ENCODE peak calls at places on chromosome 16, in ten cellular contexts. One of them, this sample, is unnamed.
A peak's percentile ranks its signal among the peaks of the same experiment; 100 is the strongest.

GRCh38 chr16:4769306-4769638 is 2.3 kb upstream of the ZNF500 start:
- DNase-seq in RWPE2: no peak
- DNase-seq in body of pancreas: no peak
- DNase-seq in astrocyte of the cerebellum: no peak
- DNase-seq in Peyer's patch: no peak
- DNase-seq in glutamatergic neuron: no peak
- DNase-seq in vagina: no peak
- DNase-seq in lung: no peak
- DNase-seq in breast epithelium: no peak
- DNase-seq in fibroblast of the aortic adventitia: no peak
- DNase-seq in this sample: no peak

GRCh38 chr16:60811051-60811608 is 1225.1 kb downstream of the CDH8 start:
- DNase-seq in fibroblast of the aortic adventitia: no peak
- DNase-seq in glutamatergic neuron: no peak
- DNase-seq in lung: no peak
- DNase-seq in body of pancreas: no peak
- DNase-seq in Peyer's patch: no peak
- DNase-seq in astrocyte of the cerebellum: no peak
- DNase-seq in vagina: no peak
- DNase-seq in RWPE2: no peak
- DNase-seq in breast epithelium: no peak
- DNase-seq in this sample: no peak

GRCh38 chr16:89442990-89443726 is 47.2 kb downstream of the ANKRD11 start:
- DNase-seq in body of pancreas: peak; percentile 64
- DNase-seq in breast epithelium: peak; percentile 69
- DNase-seq in astrocyte of the cerebellum: peak; percentile 28
- DNase-seq in lung: peak; percentile 74
- DNase-seq in glutamatergic neuron: no peak
- DNase-seq in RWPE2: peak; percentile 95
- DNase-seq in fibroblast of the aortic adventitia: peak; percentile 77
- DNase-seq in Peyer's patch: no peak
- DNase-seq in vagina: no peak
- DNase-seq in this sample: no peak

GRCh38 chr16:695355-696089 is 5.3 kb upstream of the WDR24 start:
- DNase-seq in lung: no peak
- DNase-seq in astrocyte of the cerebellum: no peak
- DNase-seq in fibroblast of the aortic adventitia: no peak
- DNase-seq in glutamatergic neuron: peak; percentile 81
- DNase-seq in RWPE2: peak; percentile 95
- DNase-seq in body of pancreas: peak; percentile 50
- DNase-seq in Peyer's patch: peak; percentile 63
- DNase-seq in vagina: no peak
- DNase-seq in breast epithelium: peak; percentile 49
- DNase-seq in this sample: no peak

GRCh38 chr16:23521037-23521743 is 10.9 kb upstream of the GGA2 start:
- DNase-seq in body of pancreas: no peak
- DNase-seq in Peyer's patch: no peak
- DNase-seq in vagina: no peak
- DNase-seq in lung: no peak
- DNase-seq in glutamatergic neuron: no peak
- DNase-seq in RWPE2: no peak
- DNase-seq in fibroblast of the aortic adventitia: no peak
- DNase-seq in astrocyte of the cerebellum: no peak
- DNase-seq in breast epithelium: no peak
- DNase-seq in this sample: no peak

GRCh38 chr16:81707411-81708321 is 71.4 kb upstream of the PLCG2 start:
- DNase-seq in astrocyte of the cerebellum: no peak
- DNase-seq in glutamatergic neuron: no peak
- DNase-seq in vagina: no peak
- DNase-seq in RWPE2: no peak
- DNase-seq in Peyer's patch: no peak
- DNase-seq in lung: no peak
- DNase-seq in breast epithelium: no peak
- DNase-seq in body of pancreas: peak; percentile 87
- DNase-seq in fibroblast of the aortic adventitia: peak; percentile 54
- DNase-seq in this sample: no peak

GRCh38 chr16:1155353-1156110 is 2.6 kb downstream of the CACNA1H start:
- DNase-seq in lung: no peak
- DNase-seq in body of pancreas: no peak
- DNase-seq in Peyer's patch: no peak
- DNase-seq in RWPE2: no peak
- DNase-seq in breast epithelium: no peak
- DNase-seq in vagina: no peak
- DNase-seq in astrocyte of the cerebellum: no peak
- DNase-seq in glutamatergic neuron: no peak
- DNase-seq in fibroblast of the aortic adventitia: no peak
- DNase-seq in this sample: no peak

GRCh38 chr16:50538411-50539052 is 9.7 kb upstream of the NKD1 start:
- DNase-seq in lung: no peak
- DNase-seq in body of pancreas: no peak
- DNase-seq in Peyer's patch: no peak
- DNase-seq in vagina: no peak
- DNase-seq in glutamatergic neuron: no peak
- DNase-seq in breast epithelium: no peak
- DNase-seq in RWPE2: peak; percentile 86
- DNase-seq in astrocyte of the cerebellum: no peak
- DNase-seq in fibroblast of the aortic adventitia: no peak
- DNase-seq in this sample: peak; percentile 13

GRCh38 chr16:22314661-22315626 is 17.7 kb downstream of the POLR3E start:
- DNase-seq in RWPE2: no peak
- DNase-seq in astrocyte of the cerebellum: no peak
- DNase-seq in Peyer's patch: no peak
- DNase-seq in lung: no peak
- DNase-seq in vagina: peak; percentile 64
- DNase-seq in fibroblast of the aortic adventitia: no peak
- DNase-seq in breast epithelium: peak; percentile 62
- DNase-seq in body of pancreas: no peak
- DNase-seq in glutamatergic neuron: no peak
- DNase-seq in this sample: no peak

GRCh38 chr16:21092951-21093350 is 57.7 kb downstream of the DNAH3 start:
- DNase-seq in breast epithelium: no peak
- DNase-seq in body of pancreas: no peak
- DNase-seq in RWPE2: no peak
- DNase-seq in vagina: no peak
- DNase-seq in glutamatergic neuron: no peak
- DNase-seq in fibroblast of the aortic adventitia: no peak
- DNase-seq in Peyer's patch: no peak
- DNase-seq in lung: no peak
- DNase-seq in astrocyte of the cerebellum: no peak
- DNase-seq in this sample: no peak

DNA sequence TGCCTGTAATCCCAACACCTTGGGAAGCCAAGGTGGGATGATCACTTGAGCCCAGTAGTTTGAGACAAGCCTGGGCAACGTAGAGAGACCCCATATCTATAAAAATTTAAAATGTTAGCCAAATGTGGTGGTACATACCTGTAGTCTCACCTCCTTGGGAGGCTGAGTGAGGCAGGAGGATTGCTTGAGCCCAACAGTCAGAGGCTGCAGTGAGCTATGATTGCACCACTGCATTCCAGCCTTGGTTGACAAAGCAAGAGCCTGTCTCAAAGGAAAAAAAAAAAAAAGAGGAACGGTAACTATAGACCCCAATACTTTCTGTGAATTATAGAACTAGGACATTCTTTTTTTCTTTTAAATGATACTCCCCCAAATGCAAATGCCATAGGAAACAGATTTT is 1.8 kb upstream of the TMC5 start:
- DNase-seq in vagina: no peak
- DNase-seq in Peyer's patch: no peak
- DNase-seq in RWPE2: no peak
- DNase-seq in fibroblast of the aortic adventitia: no peak
- DNase-seq in body of pancreas: no peak
- DNase-seq in glutamatergic neuron: no peak
- DNase-seq in lung: no peak
- DNase-seq in breast epithelium: no peak
- DNase-seq in astrocyte of the cerebellum: no peak
- DNase-seq in this sample: no peak
- TF ChIP-seq CTCF in vagina: no peak
- TF ChIP-seq CTCF in Peyer's patch: no peak
- TF ChIP-seq CTCF in RWPE2: no peak
- TF ChIP-seq CTCF in fibroblast of the aortic adventitia: no peak
- TF ChIP-seq CTCF in body of pancreas: no peak
- TF ChIP-seq CTCF in glutamatergic neuron: no peak
- TF ChIP-seq CTCF in lung: no peak
- TF ChIP-seq CTCF in breast epithelium: no peak
- TF ChIP-seq CTCF in astrocyte of the cerebellum: no peak
- TF ChIP-seq CTCF in this sample: no peak

GRCh38 chr16:9364721-9365693 is 273.6 kb downstream of the HAPSTR1 start:
- DNase-seq in glutamatergic neuron: no peak
- DNase-seq in body of pancreas: peak; percentile 98
- DNase-seq in fibroblast of the aortic adventitia: no peak
- DNase-seq in vagina: peak; percentile 64
- DNase-seq in lung: peak; percentile 53
- DNase-seq in breast epithelium: peak; percentile 90
- DNase-seq in RWPE2: no peak
- DNase-seq in Peyer's patch: peak; percentile 17
- DNase-seq in astrocyte of the cerebellum: no peak
- DNase-seq in this sample: no peak

GRCh38 chr16:9360075-9360474 is 268.6 kb downstream of the HAPSTR1 start:
- DNase-seq in vagina: no peak
- DNase-seq in Peyer's patch: no peak
- DNase-seq in fibroblast of the aortic adventitia: no peak
- DNase-seq in lung: no peak
- DNase-seq in glutamatergic neuron: no peak
- DNase-seq in astrocyte of the cerebellum: no peak
- DNase-seq in body of pancreas: peak; percentile 32
- DNase-seq in RWPE2: no peak
- DNase-seq in breast epithelium: no peak
- DNase-seq in this sample: no peak

GRCh38 chr16:9357829-9358228 is 266.4 kb downstream of the HAPSTR1 start:
- DNase-seq in Peyer's patch: no peak
- DNase-seq in lung: no peak
- DNase-seq in breast epithelium: no peak
- DNase-seq in astrocyte of the cerebellum: no peak
- DNase-seq in vagina: no peak
- DNase-seq in RWPE2: no peak
- DNase-seq in fibroblast of the aortic adventitia: no peak
- DNase-seq in body of pancreas: no peak
- DNase-seq in glutamatergic neuron: no peak
- DNase-seq in this sample: no peak

GRCh38 chr16:9363520-9363919 is 272.1 kb downstream of the HAPSTR1 start:
- DNase-seq in astrocyte of the cerebellum: no peak
- DNase-seq in breast epithelium: no peak
- DNase-seq in body of pancreas: no peak
- DNase-seq in Peyer's patch: no peak
- DNase-seq in glutamatergic neuron: no peak
- DNase-seq in vagina: peak; percentile 19
- DNase-seq in RWPE2: no peak
- DNase-seq in lung: no peak
- DNase-seq in fibroblast of the aortic adventitia: no peak
- DNase-seq in this sample: no peak

GRCh38 chr16:9362050-9362449 is 270.6 kb downstream of the HAPSTR1 start:
- DNase-seq in body of pancreas: no peak
- DNase-seq in vagina: peak; percentile 43
- DNase-seq in lung: no peak
- DNase-seq in RWPE2: no peak
- DNase-seq in breast epithelium: no peak
- DNase-seq in Peyer's patch: no peak
- DNase-seq in glutamatergic neuron: no peak
- DNase-seq in astrocyte of the cerebellum: no peak
- DNase-seq in fibroblast of the aortic adventitia: no peak
- DNase-seq in this sample: no peak
- TF ChIP-seq CTCF in body of pancreas: no peak
- TF ChIP-seq CTCF in vagina: no peak
- TF ChIP-seq CTCF in lung: no peak
- TF ChIP-seq CTCF in RWPE2: no peak
- TF ChIP-seq CTCF in breast epithelium: no peak
- TF ChIP-seq CTCF in Peyer's patch: no peak
- TF ChIP-seq CTCF in glutamatergic neuron: no peak
- TF ChIP-seq CTCF in astrocyte of the cerebellum: no peak
- TF ChIP-seq CTCF in fibroblast of the aortic adventitia: no peak
- TF ChIP-seq CTCF in this sample: no peak

DNA sequence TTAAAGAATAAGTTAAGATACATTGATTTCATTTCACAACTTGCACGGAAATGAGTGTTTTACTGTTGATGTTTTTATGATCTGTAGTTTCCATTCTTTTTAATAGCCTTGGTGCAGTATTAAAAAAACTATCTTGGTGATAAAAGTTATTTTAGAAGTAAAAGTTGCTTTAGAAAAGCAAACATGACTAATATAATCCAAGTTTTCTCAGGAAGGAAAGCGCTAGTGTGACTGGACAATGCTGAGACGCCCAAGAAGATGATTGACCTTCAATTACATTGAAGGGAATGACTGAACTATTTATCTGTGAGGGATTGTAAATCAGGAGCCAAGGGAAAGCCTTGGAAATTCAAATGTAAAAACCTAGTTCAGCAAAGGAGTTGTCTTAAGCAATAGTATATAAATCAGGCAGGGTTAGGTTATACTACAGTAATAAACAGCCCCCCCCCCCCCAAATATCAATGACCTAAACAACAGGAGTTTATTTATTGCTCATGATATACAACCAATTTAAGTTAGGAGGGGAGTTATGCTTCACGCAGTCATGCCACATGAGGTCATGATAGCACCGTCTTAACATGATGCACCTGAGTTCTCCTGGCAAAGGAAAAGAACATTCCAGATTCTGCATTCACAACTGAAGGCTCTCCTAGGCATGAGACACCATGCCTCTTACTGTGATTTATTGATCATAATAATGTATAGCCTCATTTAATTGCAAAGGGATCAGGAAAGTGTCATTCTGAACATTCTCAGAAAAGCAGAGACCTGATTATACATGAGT is 443.8 kb downstream of the CDH13 start:
- DNase-seq in fibroblast of the aortic adventitia: no peak
- DNase-seq in body of pancreas: no peak
- DNase-seq in breast epithelium: no peak
- DNase-seq in RWPE2: no peak
- DNase-seq in astrocyte of the cerebellum: no peak
- DNase-seq in vagina: no peak
- DNase-seq in Peyer's patch: no peak
- DNase-seq in glutamatergic neuron: no peak
- DNase-seq in lung: no peak
- DNase-seq in this sample: no peak
- TF ChIP-seq CTCF in fibroblast of the aortic adventitia: no peak
- TF ChIP-seq CTCF in body of pancreas: no peak
- TF ChIP-seq CTCF in breast epithelium: no peak
- TF ChIP-seq CTCF in RWPE2: no peak
- TF ChIP-seq CTCF in astrocyte of the cerebellum: no peak
- TF ChIP-seq CTCF in vagina: no peak
- TF ChIP-seq CTCF in Peyer's patch: no peak
- TF ChIP-seq CTCF in glutamatergic neuron: no peak
- TF ChIP-seq CTCF in lung: no peak
- TF ChIP-seq CTCF in this sample: no peak

DNA sequence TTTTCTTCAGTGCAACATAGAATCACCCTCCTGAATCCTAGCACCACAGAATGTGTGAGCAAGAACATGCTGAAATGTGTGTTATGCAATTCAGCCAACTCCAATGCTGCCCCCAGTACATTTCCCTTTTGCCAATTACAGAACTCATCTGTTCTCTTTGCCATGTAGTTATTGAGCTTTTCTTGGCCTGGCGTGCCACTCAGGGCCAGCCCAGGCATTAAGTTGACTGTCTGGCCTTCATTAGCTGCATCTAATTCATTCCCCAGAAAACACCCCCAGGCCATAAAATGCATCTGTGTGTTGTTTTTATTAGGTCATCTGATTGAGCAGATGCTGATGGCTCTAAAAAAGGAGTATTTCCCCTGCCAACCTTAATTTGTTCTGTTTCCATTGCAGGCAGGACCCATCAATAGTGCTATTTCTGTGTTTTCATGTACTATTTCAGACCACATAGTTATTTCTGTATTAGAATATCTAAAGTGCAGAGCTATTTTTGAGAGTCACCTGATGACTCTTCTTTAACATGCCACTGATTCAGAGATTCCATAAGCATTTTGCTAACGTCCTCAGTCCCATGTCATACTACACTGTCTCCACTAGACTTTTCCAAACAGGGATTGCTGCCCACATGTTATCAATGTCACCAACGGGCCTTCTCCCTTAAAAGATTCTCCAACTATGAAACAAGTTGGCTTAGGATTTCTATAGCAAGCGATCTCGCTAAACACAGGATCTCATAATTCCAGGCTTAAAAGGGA is 969.7 kb downstream of the CDH11 start:
- DNase-seq in fibroblast of the aortic adventitia: no peak
- DNase-seq in lung: no peak
- DNase-seq in glutamatergic neuron: no peak
- DNase-seq in breast epithelium: no peak
- DNase-seq in astrocyte of the cerebellum: no peak
- DNase-seq in RWPE2: no peak
- DNase-seq in Peyer's patch: no peak
- DNase-seq in vagina: no peak
- DNase-seq in body of pancreas: no peak
- DNase-seq in this sample: no peak
- TF ChIP-seq CTCF in fibroblast of the aortic adventitia: no peak
- TF ChIP-seq CTCF in lung: no peak
- TF ChIP-seq CTCF in glutamatergic neuron: peak; percentile 24
- TF ChIP-seq CTCF in breast epithelium: no peak
- TF ChIP-seq CTCF in astrocyte of the cerebellum: no peak
- TF ChIP-seq CTCF in RWPE2: no peak
- TF ChIP-seq CTCF in Peyer's patch: no peak
- TF ChIP-seq CTCF in vagina: no peak
- TF ChIP-seq CTCF in body of pancreas: no peak
- TF ChIP-seq CTCF in this sample: no peak